ENCODE peak calls at places on chromosomes 3 and 15, in five cellular contexts. K, V, T, U and R are unnamed samples.

GRCh38 chr3:140344601-140345000 is 333.3 kb upstream of the TRIM42 start:
- DNase-seq in T (no peak), K (no peak), U (no peak), V (no peak), R (no peak)

GRCh38 chr3:45864760-45865567 is 21.4 kb upstream of the CCR9 start:
- DNase-seq in U (no peak), K (no peak), V (no peak), T (no peak), R (no peak)

GRCh38 chr3:169886671-169887070 is 16.9 kb upstream of the LRRC31 start:
- DNase-seq in T (no peak), K (no peak), V (no peak), U (peak), R (peak)

GRCh38 chr15:52710050-52710709 is 31.0 kb upstream of the ATOSA start:
- DNase-seq in V (no peak), T (no peak), U (no peak), K (no peak), R (no peak)

GRCh38 chr3:193788189-193788946 is 195.4 kb downstream of the OPA1 start:
- DNase-seq in K (no peak), T (no peak), V (no peak), U (peak), R (peak)

GRCh38 chr15:60362318-60363023 is 35.3 kb downstream of the ANXA2 start:
- DNase-seq in V (no peak), K (no peak), U (no peak), T (no peak), R (peak)

GRCh38 chr3:158845748-158846350 is 44.0 kb downstream of the MFSD1 start:
- DNase-seq in U (peak), V (no peak), T (peak), K (no peak), R (peak)

GRCh38 chr3:71955549-71956373 is 170.8 kb upstream of the PROK2 start:
- DNase-seq in V (no peak), T (peak), U (peak), K (peak), R (peak)

GRCh38 chr15:72503147-72503546 is 29.0 kb downstream of the ARIH1 start:
- DNase-seq in K (no peak), T (no peak), U (no peak), V (no peak), R (peak)

GRCh38 chr15:85852969-85853368 is 58.2 kb upstream of the KLHL25 start:
- DNase-seq in V (no peak), T (no peak), K (no peak), U (no peak), R (no peak)

GRCh38 chr3:138310494-138310893 is 19.2 kb downstream of the NME9 start:
- DNase-seq in V (no peak), U (no peak), K (no peak), T (no peak), R (no peak)

GRCh38 chr3:128274837-128275236 is 121.6 kb downstream of the EEFSEC start:
- DNase-seq in K (peak), U (no peak), T (peak), V (no peak), R (peak)

GRCh38 chr3:99842826-99843589 is 25.3 kb downstream of the CMSS1 start:
- DNase-seq in V (no peak), U (peak), T (no peak), K (no peak), R (peak)

GRCh38 chr3:12772462-12772861 is 13.4 kb upstream of the TMEM40 start:
- DNase-seq in U (no peak), V (no peak), T (no peak), K (no peak), R (no peak)

GRCh38 chr15:57149196-57149595 is 227.1 kb upstream of the CGNL1 start:
- DNase-seq in T (no peak), V (no peak), U (no peak), K (no peak), R (peak)

GRCh38 chr15:62900071-62900812 is 142.3 kb upstream of the TPM1 start:
- DNase-seq in V (no peak), T (no peak), K (no peak), U (no peak), R (no peak)

GRCh38 chr15:42037650-42038049 is 16.8 kb upstream of the PLA2G4E start:
- DNase-seq in K (no peak), V (no peak), T (no peak), U (no peak), R (no peak)

GRCh38 chr15:94230886-94231727 is at the start of gene MCTP2:
- DNase-seq in V (peak), T (no peak), K (peak), U (peak), R (peak)

GRCh38 chr3:134328147-134328591 is 46.1 kb downstream of the AMOTL2 start:
- DNase-seq in U (no peak), V (no peak), T (no peak), K (peak), R (peak)

GRCh38 chr15:43204016-43204901 is 16.6 kb downstream of the EPB42 start:
- DNase-seq in K (no peak), V (no peak), T (peak), U (peak), R (peak)

GRCh38 chr3:122892118-122892517 is 97.2 kb downstream of the SLC49A4 start:
- DNase-seq in T (no peak), U (no peak), V (no peak), K (no peak), R (no peak)

GRCh38 chr3:73080201-73080966 is 18.9 kb downstream of the EBLN2 start:
- DNase-seq in T (no peak), V (no peak), U (no peak), K (no peak), R (no peak)

GRCh38 chr3:28317438-28318022 is 31.0 kb upstream of the ZCWPW2 start:
- DNase-seq in T (peak), K (no peak), V (no peak), U (peak), R (peak)